ENCODE peak calls at places on chromosomes 1 and 21, in nine cellular contexts. J is right cardiac atrium; K is tibial artery; O is neural progenitor cell; E is naive thymus-derived CD4-positive, alpha-beta T cell; M is fibroblast of lung; Z is right lobe of liver; G is ovary; W is aorta. L is an unnamed sample. For H3K27me3 and H3K4me1, the result is how much of the 10 kb centered on the place peaks cover.

GRCh38 chr1:233172201-233172600 is 123.3 kb downstream of the PCNX2 start:
- DNase-seq in J (no peak), K (no peak), O (no peak), E (no peak), M (peak), Z (no peak), G (no peak), W (no peak), L (no peak)

GRCh38 chr1:29785137-29785527 is 548.8 kb downstream of the PTPRU start:
- DNase-seq in J (no peak), K (no peak), O (no peak), E (no peak), M (no peak), Z (no peak), G (no peak), W (no peak), L (no peak)

GRCh38 chr1:222643937-222644648 is 26.2 kb downstream of the MIA3 start:
- DNase-seq in J (peak), K (peak), O (peak), E (peak), M (peak), Z (peak), G (peak), W (peak), L (peak)

GRCh38 chr21:35222541-35222941 is 173.4 kb upstream of the RUNX1 start:
- DNase-seq in J (no peak), K (no peak), O (no peak), E (peak), M (no peak), Z (no peak), G (no peak), W (no peak), L (no peak)

GRCh38 chr1:81702903-81703302 is 97.8 kb upstream of the ADGRL2 start:
- DNase-seq in J (no peak), K (no peak), O (no peak), E (no peak), M (peak), Z (no peak), G (no peak), W (no peak), L (no peak)

GRCh38 chr1:107004421-107004820 is 52.1 kb upstream of the PRMT6 start:
- DNase-seq in J (no peak), K (no peak), O (no peak), E (no peak), M (peak), Z (no peak), G (no peak), W (no peak), L (no peak)

GRCh38 chr1:55234016-55234415 is 18.9 kb upstream of the USP24 start:
- DNase-seq in J (no peak), K (no peak), O (no peak), E (no peak), M (peak), Z (no peak), G (no peak), W (no peak), L (no peak)

GRCh38 chr1:147492207-147492606 is 49.1 kb upstream of the BCL9 start:
- DNase-seq in J (no peak), K (no peak), O (no peak), E (no peak), M (no peak), Z (no peak), G (no peak), W (no peak), L (no peak)

GRCh38 chr1:247362074-247362597 is 30.5 kb upstream of the ZNF496 start:
- DNase-seq in J (no peak), K (no peak), O (no peak), E (no peak), M (no peak), Z (no peak), G (no peak), W (no peak), L (no peak)

GRCh38 chr1:45421935-45422334 is 69.0 kb downstream of the TESK2 start:
- DNase-seq in J (no peak), K (no peak), O (no peak), E (no peak), M (no peak), Z (no peak), G (no peak), W (no peak), L (no peak)

GRCh38 chr1:87916965-87917364 is 588.3 kb downstream of the LMO4 start:
- DNase-seq in J (no peak), K (no peak), O (no peak), E (no peak), M (peak), Z (no peak), G (no peak), W (no peak), L (no peak)

GRCh38 chr1:223642155-223642689 is 23.3 kb downstream of the CAPN8 start:
- DNase-seq in J (no peak), K (no peak), O (peak), E (no peak), M (no peak), Z (no peak), G (no peak), W (no peak), L (no peak)

GRCh38 chr1:223500560-223501425 is 107.6 kb downstream of the CCDC185 start:
- DNase-seq in J (no peak), K (no peak), O (no peak), E (no peak), M (peak), Z (no peak), G (no peak), W (no peak), L (no peak)

GRCh38 chr1:91567583-91567982 is 66.9 kb downstream of the CDC7 start:
- DNase-seq in J (no peak), K (no peak), O (no peak), E (no peak), M (no peak), Z (no peak), G (no peak), W (no peak), L (no peak)

GRCh38 chr21:25811186-25811585 is 76.4 kb downstream of the GABPA start:
- DNase-seq in J (no peak), K (no peak), O (no peak), E (no peak), M (no peak), Z (no peak), G (no peak), W (no peak), L (no peak)

GRCh38 chr1:92356956-92357355 is 58.1 kb downstream of the RPAP2 start:
- DNase-seq in J (no peak), K (no peak), O (no peak), E (no peak), M (peak), Z (no peak), G (no peak), W (no peak), L (no peak)

GRCh38 chr21:39034590-39035536 is 148.4 kb downstream of the PSMG1 start:
- DNase-seq in J (no peak), K (no peak), O (no peak), E (no peak), M (no peak), Z (no peak), G (no peak), W (peak), L (no peak)

GRCh38 chr1:245682638-245683376 is 528.0 kb downstream of the KIF26B start:
- DNase-seq in J (no peak), K (no peak), O (no peak), E (no peak), M (no peak), Z (no peak), G (no peak), W (no peak), L (no peak)

GRCh38 chr1:48018799-48019198 is 21.6 kb upstream of the TRABD2B start:
- DNase-seq in J (no peak), K (no peak), O (no peak), E (no peak), M (no peak), Z (no peak), G (no peak), W (no peak), L (no peak)

GRCh38 chr1:53589043-53589887 is 130.1 kb downstream of the DMRTB1 start:
- DNase-seq in J (peak), K (no peak), O (no peak), E (no peak), M (no peak), Z (no peak), G (no peak), W (peak), L (no peak)

GRCh38 chr1:29703596-29703995 is 467.3 kb downstream of the PTPRU start:
- DNase-seq in J (no peak), K (no peak), O (peak), E (no peak), M (peak), Z (no peak), G (no peak), W (no peak), L (no peak)

GRCh38 chr1:33098371-33098770 is 17.4 kb downstream of the AZIN2 start:
- DNase-seq in J (no peak), K (no peak), O (no peak), E (no peak), M (peak), Z (no peak), G (no peak), W (no peak), L (no peak)

GRCh38 chr1:62906428-62906886 is 122.5 kb downstream of the ATG4C start:
- DNase-seq in J (no peak), K (no peak), O (peak), E (no peak), M (no peak), Z (no peak), G (no peak), W (no peak), L (no peak)

GRCh38 chr1:42183210-42183609 is 18.7 kb upstream of the GUCA2A start:
- DNase-seq in J (no peak), K (no peak), O (no peak), E (no peak), M (no peak), Z (no peak), G (no peak), W (no peak), L (no peak)

GRCh38 chr1:31445951-31446350 is 32.9 kb downstream of the SERINC2 start:
- DNase-seq in J (no peak), K (no peak), O (no peak), E (no peak), M (no peak), Z (no peak), G (no peak), W (no peak), L (no peak)

GRCh38 chr1:152525080-152525641 is 10.9 kb downstream of the CRCT1 start:
- DNase-seq in J (no peak), K (no peak), O (no peak), E (no peak), M (no peak), Z (no peak), G (no peak), W (no peak), L (no peak)

GRCh38 chr1:193850745-193851144 is 664.3 kb upstream of the B3GALT2 start:
- DNase-seq in J (no peak), K (no peak), O (no peak), E (no peak), M (peak), Z (no peak), G (no peak), W (no peak), L (no peak)

GRCh38 chr1:32500387-32501209 is 35.7 kb downstream of the ZBTB8B start:
- DNase-seq in J (peak), K (peak), O (peak), E (peak), M (peak), Z (peak), G (peak), W (peak), L (no peak)

GRCh38 chr1:46203738-46204405 is 738 bp downstream of the LURAP1 start:
- DNase-seq in J (no peak), K (no peak), O (no peak), E (no peak), M (no peak), Z (no peak), G (no peak), W (no peak), L (no peak)

GRCh38 chr1:109804660-109805059 is 40.9 kb upstream of the EPS8L3 start:
- DNase-seq in J (no peak), K (no peak), O (no peak), E (no peak), M (no peak), Z (no peak), G (peak), W (peak), L (no peak)

GRCh38 chr1:94776474-94776873 is 43.7 kb upstream of the SLC44A3 start:
- DNase-seq in J (no peak), K (no peak), O (no peak), E (no peak), M (no peak), Z (no peak), G (no peak), W (no peak), L (no peak)

GRCh38 chr1:204567067-204567466 is 50.9 kb downstream of the MDM4 start:
- DNase-seq in J (no peak), K (no peak), O (no peak), E (no peak), M (no peak), Z (no peak), G (no peak), W (no peak), L (no peak)

GRCh38 chr1:42658880-42659337 is 686 bp downstream of the PPIH start:
- DNase-seq in J (no peak), K (no peak), O (peak), E (no peak), M (peak), Z (no peak), G (no peak), W (no peak), L (no peak)

GRCh38 chr1:115454835-115455511 is 116.9 kb upstream of the NGF start:
- DNase-seq in J (peak), K (no peak), O (peak), E (no peak), M (peak), Z (no peak), G (peak), W (no peak), L (no peak)

GRCh38 chr1:224745388-224745787 is 129.3 kb downstream of the CNIH3 start:
- DNase-seq in J (no peak), K (no peak), O (no peak), E (no peak), M (no peak), Z (no peak), G (no peak), W (no peak), L (no peak)

DNA sequence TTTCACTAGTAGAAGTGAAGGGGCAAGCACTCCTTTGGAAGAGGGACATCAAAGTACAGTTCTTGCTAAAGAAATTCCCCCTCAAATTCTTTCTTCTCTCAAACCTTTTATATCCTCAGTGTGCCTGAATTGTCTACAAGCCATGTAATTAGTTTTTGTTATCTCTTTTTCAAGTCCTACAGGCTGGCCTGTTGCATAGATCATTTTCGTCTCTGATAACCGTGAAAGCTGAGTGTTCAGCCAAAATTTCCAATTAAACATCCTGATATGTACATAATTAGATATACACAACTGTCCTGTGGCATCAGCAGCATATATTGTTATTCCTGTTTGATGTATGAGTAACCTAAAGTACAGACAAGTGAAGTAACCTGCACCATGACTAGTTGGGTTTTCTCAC is 375.5 kb upstream of the ST6GALNAC5 start:
- DNase-seq in J (no peak), K (no peak), O (no peak), E (no peak), M (no peak), Z (no peak), G (no peak), W (no peak), L (no peak)
- H3K27me3 ChIP-seq in J (under half), K (under half), O (under half), E (under half), M (under half), Z (under half), G (under half), W (under half), L (under half)

DNA sequence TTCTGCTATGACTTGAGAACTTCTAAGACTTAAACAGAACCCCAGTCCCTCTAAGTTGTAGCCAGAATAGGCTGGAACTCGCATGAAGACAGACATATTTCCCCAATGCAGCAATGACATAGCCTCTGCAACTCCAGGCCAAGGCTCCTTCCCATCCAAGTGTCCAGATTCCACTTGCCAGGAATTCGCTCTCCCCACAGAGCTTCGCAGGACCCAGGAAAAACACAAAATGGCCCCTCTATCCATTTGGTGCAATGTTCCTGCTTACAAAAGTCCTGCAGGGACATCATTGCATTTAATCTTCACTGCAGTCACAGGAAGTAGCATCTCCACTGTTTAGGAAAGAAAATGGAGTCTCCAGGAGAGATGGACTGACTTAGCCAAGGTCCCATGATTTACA is 147.5 kb upstream of the KLHDC7A start:
- DNase-seq in J (no peak), K (no peak), O (no peak), E (no peak), M (no peak), Z (no peak), G (no peak), W (no peak), L (no peak)
- H3K4me1 ChIP-seq in J (under half), K (under half), O (under half), E (under half), M (under half), Z (under half), G (under half), W (under half), L (under half)

DNA sequence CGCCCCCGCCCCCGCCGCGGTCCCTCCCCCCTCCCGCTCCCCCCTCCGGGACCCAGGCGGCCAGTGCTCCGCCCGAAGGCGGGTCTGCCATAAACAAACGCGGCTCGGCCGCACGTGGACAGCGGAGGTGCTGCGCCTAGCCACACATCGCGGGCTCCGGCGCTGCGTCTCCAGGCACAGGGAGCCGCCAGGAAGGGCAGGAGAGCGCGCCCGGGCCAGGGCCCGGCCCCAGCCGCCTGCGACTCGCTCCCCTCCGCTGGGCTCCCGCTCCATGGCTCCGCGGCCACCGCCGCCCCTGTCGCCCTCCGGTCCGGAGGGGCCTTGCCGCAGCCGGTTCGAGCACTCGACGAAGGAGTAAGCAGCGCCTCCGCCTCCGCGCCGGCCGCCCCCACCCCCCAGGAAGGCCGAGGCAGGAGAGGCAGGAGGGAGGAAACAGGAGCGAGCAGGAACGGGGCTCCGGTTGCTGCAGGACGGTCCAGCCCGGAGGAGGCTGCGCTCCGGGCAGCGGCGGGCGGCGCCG is at the start of gene SIM2:
- DNase-seq in J (no peak), K (no peak), O (peak), E (peak), M (peak), Z (no peak), G (no peak), W (no peak), L (no peak)
- H3K27me3 ChIP-seq in J (under half), K (half or more), O (half or more), E (under half), M (half or more), Z (half or more), G (under half), W (under half), L (half or more)

DNA sequence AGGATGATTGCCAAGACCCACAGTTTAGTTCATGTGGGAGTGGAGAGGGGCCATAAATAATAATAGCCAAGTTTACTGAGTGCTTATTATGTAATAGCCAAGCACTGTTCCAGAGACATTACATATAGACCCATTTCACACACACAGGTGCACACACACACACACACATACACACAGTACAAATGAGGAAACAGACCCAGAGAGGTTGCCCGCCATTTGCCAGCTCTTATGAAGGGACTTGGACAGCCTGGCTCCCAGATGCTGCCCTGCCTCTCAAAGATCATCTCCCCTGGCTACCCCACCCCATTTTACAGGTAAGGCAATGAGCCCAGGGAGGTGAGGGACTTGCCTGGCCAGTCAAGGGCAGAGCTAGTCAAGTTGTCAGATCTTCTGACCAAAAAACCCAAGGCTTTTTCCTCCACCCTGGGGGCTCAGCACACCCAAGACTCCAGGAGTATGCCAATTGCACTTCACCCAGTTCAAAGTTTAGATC is 18.1 kb upstream of the BCAR3 start:
- DNase-seq in J (no peak), K (no peak), O (no peak), E (no peak), M (peak), Z (no peak), G (no peak), W (no peak), L (no peak)
- H3K4me1 ChIP-seq in J (under half), K (under half), O (under half), E (under half), M (under half), Z (under half), G (under half), W (under half), L (under half)

DNA sequence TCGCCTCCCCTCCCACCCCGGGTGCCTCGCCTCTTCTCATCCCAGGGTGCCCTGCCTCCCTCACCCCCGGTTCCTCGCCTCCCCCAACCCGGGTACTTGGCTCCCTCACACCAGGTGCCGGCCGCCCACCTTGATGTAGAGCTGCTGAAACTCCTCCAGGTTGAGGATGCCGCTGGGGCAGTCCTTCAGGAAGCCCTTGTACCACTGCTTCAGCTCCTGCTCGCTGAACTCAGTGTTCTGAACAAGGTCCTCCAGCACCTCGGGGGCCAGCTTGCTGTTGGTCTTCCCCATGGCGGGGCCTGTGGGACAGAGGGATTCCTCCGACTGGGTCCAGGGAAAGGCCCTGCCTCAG is 6.9 kb downstream of the HPCAL4 start:
- DNase-seq in J (no peak), K (no peak), O (no peak), E (no peak), M (no peak), Z (no peak), G (no peak), W (peak), L (no peak)
- H3K27me3 ChIP-seq in J (under half), K (half or more), O (half or more), E (under half), M (under half), Z (under half), G (under half), W (under half), L (under half)

GRCh38 chr21:42409366-42409765 is 5.7 kb downstream of the UBASH3A start:
- DNase-seq in J (no peak), K (no peak), O (no peak), E (no peak), M (no peak), Z (no peak), G (no peak), W (no peak), L (no peak)
- H3K4me1 ChIP-seq in J (under half), K (under half), O (under half), E (half or more), M (under half), Z (under half), G (under half), W (under half), L (half or more)